ENCODE peak calls at places on chromosomes 11 and 22, in six cellular contexts. J is heart left ventricle; S is activated T-cell treated with anti-CD3 and anti-CD28 coated beads, Interleukin-2, amount 50 U/mL, for 72 hours; X is activated effector memory CD4-positive, alpha-beta T cell treated with anti-CD3 and anti-CD28 coated beads, Interleukin-2, amount 50 U/mL, for 16 hours; R is iris pigment epithelial cell; C is HCEC 1CT. W is an unnamed sample.

GRCh38 chr11:31246451-31247165 is 122.9 kb downstream of the DCDC1 start:
- DNase-seq in J (no peak), R (no peak), S (no peak), X (no peak), C (no peak), W (peak; percentile 19)

GRCh38 chr22:44404341-44405020 is 91.7 kb upstream of the SHISAL1 start:
- DNase-seq in R (no peak), J (no peak), S (no peak), C (no peak), X (no peak), W (no peak)

GRCh38 chr11:9862981-9863380 is 199.1 kb downstream of the SWAP70 start:
- DNase-seq in X (no peak), C (no peak), J (no peak), R (peak; percentile 74), S (no peak), W (no peak)

GRCh38 chr22:45769569-45770210 is 98.1 kb downstream of the ATXN10 start:
- DNase-seq in J (no peak), R (no peak), S (no peak), C (no peak), X (no peak), W (peak; percentile 31)

GRCh38 chr22:40401532-40401931 is 31.1 kb downstream of the SGSM3 start:
- DNase-seq in C (no peak), S (peak; percentile 70), X (peak; percentile 85), J (no peak), R (no peak), W (no peak)

GRCh38 chr11:34052608-34053160 is 1.2 kb downstream of the CAPRIN1 start:
- DNase-seq in X (no peak), S (no peak), J (peak; percentile 31), C (peak; percentile 23), R (peak; percentile 16), W (no peak)

GRCh38 chr22:39474351-39474991 is 17.7 kb downstream of the MGAT3 start:
- DNase-seq in X (no peak), J (no peak), R (no peak), C (no peak), S (no peak), W (peak; percentile 18)

GRCh38 chr11:47577460-47578041 is 1.2 kb downstream of the KBTBD4 start:
- DNase-seq in R (no peak), C (no peak), X (no peak), S (no peak), J (no peak), W (no peak)